ENCODE peak calls at places on chromosomes 7 and 10, in nine cellular contexts. X, Q, T, Z, V, C, E, J and F are unnamed samples. For H3K27me3, the result is how much of the 10 kb centered on the place peaks cover.

GRCh38 chr7:21966271-21966670 is 20.6 kb upstream of the CDCA7L start:
- DNase-seq in Z (no peak), C (no peak), V (no peak), Q (no peak), X (no peak), E (no peak), T (no peak), J (no peak), F (no peak)

GRCh38 chr10:75363431-75363830 is 38.1 kb downstream of the ZNF503 start:
- DNase-seq in Q (no peak), X (no peak), Z (no peak), T (no peak), J (peak), V (no peak), C (no peak), E (no peak), F (no peak)

GRCh38 chr10:71316081-71316785 is 2.8 kb upstream of the SLC29A3 start:
- DNase-seq in C (no peak), T (no peak), Q (no peak), J (no peak), V (no peak), X (no peak), Z (peak), E (peak), F (no peak)

GRCh38 chr7:68309806-68310205 is 1288.5 kb upstream of the AUTS2 start:
- DNase-seq in E (no peak), T (peak), X (no peak), V (no peak), C (no peak), Z (no peak), J (no peak), Q (no peak), F (no peak)

GRCh38 chr10:63744060-63744941 is 223.1 kb downstream of the REEP3 start:
- DNase-seq in X (no peak), Q (no peak), Z (peak), J (no peak), T (peak), V (no peak), E (no peak), C (no peak), F (no peak)

GRCh38 chr7:27158436-27159277 is 2.2 kb upstream of the HOXA7 start:
- DNase-seq in X (no peak), E (peak), T (no peak), V (no peak), Z (no peak), C (peak), Q (no peak), J (peak), F (no peak)

GRCh38 chr10:16259726-16260125 is 177.1 kb upstream of the PTER start:
- DNase-seq in Z (no peak), V (no peak), Q (no peak), C (no peak), T (no peak), J (no peak), X (no peak), E (no peak), F (no peak)

GRCh38 chr7:27141591-27142561 is 1.6 kb downstream of the HOXA5 start:
- DNase-seq in E (no peak), T (no peak), V (no peak), X (no peak), J (no peak), Z (no peak), Q (peak), C (peak), F (no peak)

GRCh38 chr7:123460616-123461015 is 73.8 kb downstream of the IQUB start:
- DNase-seq in V (no peak), J (peak), Z (peak), X (peak), T (peak), Q (no peak), E (no peak), C (no peak), F (peak)

GRCh38 chr7:151468214-151469023 is 28.5 kb upstream of the CRYGN start:
- DNase-seq in X (no peak), Q (no peak), Z (no peak), T (no peak), E (no peak), J (no peak), C (no peak), V (no peak), F (no peak)

GRCh38 chr10:110901954-110902819 is 16.8 kb downstream of the BBIP1 start:
- DNase-seq in C (no peak), Z (peak), J (peak), V (no peak), E (no peak), Q (no peak), X (peak), T (peak), F (peak)

GRCh38 chr7:24820730-24821044 is 63.4 kb upstream of the GSDME start:
- DNase-seq in E (no peak), X (no peak), Z (no peak), Q (no peak), C (no peak), T (no peak), V (no peak), J (peak), F (peak)

GRCh38 chr10:103284170-103284569 is 7.2 kb downstream of the INA start:
- DNase-seq in J (peak), E (no peak), Z (peak), C (no peak), V (no peak), Q (no peak), T (no peak), X (no peak), F (peak)

GRCh38 chr10:46289209-46289810 is 2.5 kb downstream of the ANTXRL start:
- DNase-seq in Z (no peak), J (no peak), X (no peak), T (no peak), E (no peak), C (no peak), V (no peak), Q (no peak), F (no peak)

GRCh38 chr7:129825005-129825553 is 127.7 kb downstream of the UBE2H start:
- DNase-seq in X (no peak), J (peak), Z (peak), Q (peak), C (peak), T (no peak), E (no peak), V (peak), F (peak)

GRCh38 chr7:134685250-134685649 is 38.6 kb downstream of the BPGM start:
- DNase-seq in T (no peak), E (peak), Q (no peak), V (no peak), Z (peak), C (no peak), J (peak), X (no peak), F (no peak)

GRCh38 chr7:90383422-90383821 is 19.8 kb upstream of the CLDN12 start:
- DNase-seq in E (peak), J (peak), C (no peak), Z (peak), V (no peak), T (peak), Q (no peak), X (no peak), F (no peak)

GRCh38 chr7:101971457-101971856 is 154.0 kb downstream of the CUX1 start:
- DNase-seq in C (no peak), Q (no peak), T (no peak), E (no peak), V (no peak), J (no peak), Z (no peak), X (no peak), F (no peak)

GRCh38 chr7:2520131-2520807 is 695 bp downstream of the LFNG start:
- DNase-seq in T (no peak), E (no peak), C (no peak), J (peak), X (no peak), Q (peak), Z (peak), V (peak), F (no peak)

GRCh38 chr10:6786579-6787031 is 206.5 kb upstream of the PRKCQ start:
- DNase-seq in T (peak), Q (no peak), J (no peak), X (peak), E (peak), V (no peak), C (no peak), Z (peak), F (peak)

GRCh38 chr7:93601363-93601762 is 26.8 kb upstream of the CALCR start:
- DNase-seq in C (no peak), X (no peak), T (no peak), E (no peak), Z (peak), Q (peak), J (peak), V (no peak), F (no peak)

GRCh38 chr10:78757542-78757941 is 311.2 kb upstream of the ZMIZ1 start:
- DNase-seq in T (peak), Q (no peak), X (peak), C (no peak), J (peak), Z (peak), E (no peak), V (no peak), F (peak)

GRCh38 chr7:26534649-26535482 is 243.2 kb downstream of the SNX10 start:
- DNase-seq in Q (no peak), C (no peak), T (no peak), J (no peak), E (peak), V (no peak), X (no peak), Z (no peak), F (no peak)

GRCh38 chr7:112452102-112452888 is 2.0 kb downstream of the IFRD1 start:
- DNase-seq in V (peak), Q (peak), T (peak), E (peak), X (peak), C (peak), J (peak), Z (peak), F (peak)

GRCh38 chr7:55570218-55570873 is 2.0 kb downstream of the VOPP1 start:
- DNase-seq in T (no peak), Q (no peak), J (no peak), Z (peak), V (no peak), E (peak), X (no peak), C (no peak), F (no peak)

GRCh38 chr10:79243211-79244067 is 103.8 kb upstream of the PPIF start:
- DNase-seq in V (no peak), T (no peak), C (peak), E (peak), Z (peak), J (no peak), Q (peak), X (no peak), F (peak)

GRCh38 chr7:129615018-129615417 is 3.5 kb downstream of the NRF1 start:
- DNase-seq in T (no peak), E (no peak), Z (peak), Q (no peak), J (no peak), C (no peak), V (no peak), X (no peak), F (no peak)

GRCh38 chr10:24477925-24478324 is 245.8 kb downstream of the ARHGAP21 start:
- DNase-seq in Q (no peak), V (no peak), E (no peak), X (no peak), J (no peak), C (no peak), Z (no peak), T (no peak), F (no peak)

GRCh38 chr7:15620491-15621185 is 58.8 kb upstream of the AGMO start:
- DNase-seq in T (no peak), E (peak), V (no peak), X (no peak), C (no peak), J (peak), Z (no peak), Q (no peak), F (no peak)

GRCh38 chr7:102456327-102456726 is 8.3 kb downstream of the ALKBH4 start:
- DNase-seq in T (peak), X (no peak), C (no peak), V (no peak), Q (no peak), E (no peak), Z (peak), J (peak), F (no peak)

GRCh38 chr7:66847879-66848810 is 72.9 kb upstream of the TMEM248 start:
- DNase-seq in J (peak), Z (peak), Q (peak), C (no peak), V (no peak), X (peak), E (peak), T (peak), F (peak)

DNA sequence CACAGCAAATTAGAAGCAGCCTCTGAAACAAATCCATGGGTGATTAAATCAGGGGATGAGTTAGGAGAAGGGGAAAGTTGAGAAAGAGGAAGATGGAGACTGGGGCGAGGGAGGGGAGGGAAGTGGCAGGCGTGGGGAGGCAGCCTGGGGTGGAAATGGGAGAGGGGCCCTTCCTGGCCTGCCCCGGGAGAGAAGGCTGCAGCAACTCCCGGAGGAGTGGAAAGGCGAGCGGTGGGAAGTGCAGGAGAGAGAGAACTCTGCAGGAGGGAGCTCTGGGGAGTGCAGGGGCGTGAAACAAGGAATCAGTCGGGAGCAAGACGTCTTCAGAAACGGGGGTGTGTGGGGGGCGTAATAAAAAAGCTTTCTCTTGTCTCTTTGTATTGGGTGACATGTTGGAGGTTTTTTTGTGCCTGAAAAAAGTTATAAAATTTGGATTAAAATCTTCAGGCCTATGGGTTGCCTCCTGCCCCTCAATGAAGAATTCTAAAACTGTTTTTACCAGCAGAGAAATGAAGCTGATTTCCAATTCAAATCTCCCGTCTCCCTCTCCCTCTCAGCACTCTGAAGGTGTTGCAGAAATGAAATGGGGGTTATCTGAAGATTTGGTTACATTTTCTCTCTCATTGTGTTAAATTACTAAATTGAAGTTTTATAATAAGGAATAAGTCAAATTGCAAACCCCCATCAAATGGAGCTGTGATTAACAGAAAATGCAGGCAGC is 4.7 kb upstream of the UNCX start:
- DNase-seq in Q (peak), C (no peak), V (no peak), J (no peak), Z (no peak), X (no peak), T (no peak), E (no peak), F (no peak)
- H3K27me3 ChIP-seq in Q (half or more), C (under half), V (half or more), J (half or more), Z (half or more), X (half or more), T (half or more), E (half or more), F (half or more)

GRCh38 chr7:98624846-98625420 is 7.8 kb downstream of the NPTX2 start:
- DNase-seq in Z (no peak), V (no peak), X (no peak), J (no peak), T (no peak), E (no peak), C (no peak), Q (no peak), F (no peak)
- H3K27me3 ChIP-seq in Z (under half), V (under half), X (under half), J (half or more), T (under half), E (under half), C (under half), Q (under half), F (under half)

GRCh38 chr7:29779017-29779416 is 27.3 kb upstream of the WIPF3 start:
- DNase-seq in C (no peak), X (no peak), Z (no peak), E (no peak), V (no peak), Q (no peak), J (no peak), T (no peak), F (no peak)
- H3K27me3 ChIP-seq in C (under half), X (under half), Z (half or more), E (under half), V (under half), Q (under half), J (under half), T (under half), F (under half)

DNA sequence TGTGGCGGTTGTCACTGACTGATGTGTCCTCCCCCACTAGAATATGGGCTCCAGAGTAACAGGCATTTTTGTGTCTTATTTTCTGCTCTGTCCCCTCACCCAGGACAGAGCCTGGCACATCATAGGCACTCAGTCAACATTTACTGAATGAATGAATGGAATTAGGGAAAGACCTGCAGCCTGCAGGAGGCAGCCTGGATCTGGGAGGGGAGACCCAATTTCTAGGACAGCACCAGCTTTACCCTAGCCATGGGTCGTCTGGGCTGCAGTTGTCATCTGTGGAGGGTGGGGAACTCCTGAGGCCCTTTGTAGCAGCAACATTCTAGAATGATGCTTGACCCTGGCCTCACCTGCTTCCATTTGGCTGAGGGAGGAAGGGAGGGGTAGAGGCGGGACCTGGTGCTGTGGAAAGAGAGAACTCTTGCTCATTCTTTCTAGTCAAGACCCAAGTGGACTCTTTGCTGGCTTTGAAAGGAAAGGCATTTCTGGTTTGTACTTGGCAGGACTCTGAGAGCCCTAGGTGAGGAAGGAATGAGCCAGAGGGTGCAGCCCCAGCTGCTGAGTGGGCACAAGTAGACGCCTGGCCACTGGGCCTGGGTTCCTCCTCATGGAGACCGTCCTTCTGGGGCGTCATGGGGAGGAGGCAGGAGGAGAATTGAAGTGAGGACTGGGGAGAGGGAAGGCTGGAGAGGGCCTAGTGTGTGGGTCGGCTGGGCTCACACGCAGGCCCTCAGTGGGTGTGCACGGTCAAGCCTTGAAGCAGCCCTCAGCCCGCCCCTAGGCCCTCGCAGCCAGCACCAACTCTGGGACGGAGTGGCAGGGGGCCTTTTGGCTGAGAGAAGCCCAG is 8.9 kb downstream of the FGF8 start:
- DNase-seq in X (no peak), C (no peak), Q (no peak), Z (no peak), J (no peak), V (no peak), E (no peak), T (no peak), F (no peak)
- H3K27me3 ChIP-seq in X (under half), C (under half), Q (under half), Z (under half), J (under half), V (under half), E (under half), T (under half), F (under half)

DNA sequence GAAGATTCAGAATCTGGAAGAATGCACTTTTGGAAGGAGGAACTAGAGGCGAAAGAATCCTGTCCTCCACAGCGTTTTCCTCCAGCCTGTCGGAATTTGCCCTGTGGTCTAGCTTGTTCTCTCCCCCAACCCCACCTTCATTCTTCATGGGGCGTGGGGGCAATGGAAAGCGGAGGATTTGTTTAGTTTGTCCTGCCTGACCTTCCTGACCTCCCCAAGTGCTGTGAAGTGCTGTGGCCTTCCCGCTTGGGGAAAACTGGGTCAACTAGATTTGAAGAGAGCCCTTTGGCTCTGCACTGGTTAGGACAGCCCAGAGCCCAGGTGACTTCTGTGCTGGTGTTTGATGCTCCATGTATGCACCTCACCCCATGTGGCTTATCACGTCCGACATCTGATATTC is 49.1 kb downstream of the GATA3 start:
- DNase-seq in Z (no peak), C (no peak), X (no peak), T (no peak), E (no peak), Q (no peak), V (no peak), J (no peak), F (no peak)
- H3K27me3 ChIP-seq in Z (under half), C (under half), X (under half), T (under half), E (under half), Q (under half), V (under half), J (under half), F (under half)

GRCh38 chr10:96416643-96417042 is 57.8 kb upstream of the OPALIN start:
- DNase-seq in T (peak), E (no peak), J (peak), C (no peak), V (no peak), Z (no peak), X (no peak), Q (no peak), F (peak)
- H3K27me3 ChIP-seq in T (under half), E (under half), J (under half), C (under half), V (under half), Z (under half), X (under half), Q (under half), F (under half)

DNA sequence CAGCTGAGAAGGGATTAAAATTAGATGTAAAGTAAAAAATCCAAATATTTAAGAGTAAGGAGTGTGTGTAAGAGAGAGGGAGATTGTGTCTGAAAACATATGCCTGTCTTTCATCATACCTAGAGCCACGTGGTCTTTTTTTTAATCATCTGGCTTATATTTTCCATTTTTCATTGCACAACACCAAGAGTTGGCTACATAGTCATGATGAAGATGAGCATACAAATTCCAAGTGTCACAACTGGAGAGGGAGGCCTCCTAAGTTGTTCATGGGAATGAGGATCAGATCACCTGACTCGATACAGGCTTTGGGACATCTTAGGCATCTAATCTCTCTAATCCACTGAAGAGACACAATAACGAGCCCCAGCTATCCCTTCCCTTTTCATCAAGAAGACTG is 47.2 kb upstream of the CCDC3 start:
- DNase-seq in J (no peak), V (no peak), E (no peak), T (no peak), X (no peak), Q (no peak), Z (peak), C (no peak), F (no peak)
- H3K27me3 ChIP-seq in J (under half), V (under half), E (under half), T (under half), X (under half), Q (under half), Z (under half), C (under half), F (under half)

GRCh38 chr7:116524221-116524608 is 621 bp upstream of the CAV1 start:
- DNase-seq in X (no peak), V (no peak), Q (no peak), J (no peak), T (peak), E (no peak), Z (no peak), C (no peak), F (no peak)
- H3K27me3 ChIP-seq in X (under half), V (under half), Q (half or more), J (under half), T (under half), E (under half), Z (under half), C (under half), F (under half)

DNA sequence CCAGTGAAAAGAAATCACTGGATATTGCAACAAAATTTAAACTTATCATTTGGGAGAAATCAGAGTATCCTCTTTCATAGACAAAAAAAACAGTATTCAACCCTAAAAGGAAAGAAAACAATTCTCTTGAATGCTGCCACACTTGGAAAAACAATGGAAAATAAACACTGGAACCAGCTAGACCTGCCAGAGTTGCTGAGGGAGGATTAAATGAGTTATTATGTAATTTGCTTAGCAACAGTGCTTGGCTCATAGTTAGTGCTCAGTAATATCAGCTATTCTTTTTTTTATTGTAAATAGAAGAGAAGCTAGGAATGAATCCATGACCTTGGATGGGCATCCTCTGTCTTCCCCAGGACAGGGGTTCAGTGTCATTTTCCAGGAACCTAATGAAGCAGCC is 11.0 kb upstream of the ZNF273 start:
- DNase-seq in X (no peak), C (no peak), Z (no peak), T (no peak), J (no peak), Q (no peak), E (no peak), V (no peak), F (no peak)
- H3K27me3 ChIP-seq in X (under half), C (under half), Z (under half), T (under half), J (under half), Q (under half), E (under half), V (under half), F (under half)